ENCODE peak calls at places on chromosomes 2 and 18, in six cellular contexts. O is ascending aorta; P is SK-N-SH; B is GM23248; H is thyroid gland; Q is naive thymus-derived CD4-positive, alpha-beta T cell. A is an unnamed sample. For H3K36me3, the result is how much of the 10 kb centered on the place peaks cover.

GRCh38 chr2:222442665-222443064 is 18.3 kb downstream of the SGPP2 start:
- DNase-seq in O (no peak), H (no peak), Q (no peak), P (no peak), B (no peak), A (no peak)

GRCh38 chr2:226790006-226790405 is 9.6 kb downstream of the IRS1 start:
- DNase-seq in H (no peak), B (peak), Q (no peak), P (no peak), O (no peak), A (no peak)

GRCh38 chr2:109467701-109468100 is 146.1 kb downstream of the SEPTIN10 start:
- DNase-seq in B (no peak), P (peak), Q (no peak), O (no peak), H (no peak), A (no peak)

GRCh38 chr18:44852818-44853217 is 172.1 kb downstream of the SETBP1 start:
- DNase-seq in Q (no peak), H (peak), P (no peak), O (no peak), B (no peak), A (no peak)

GRCh38 chr18:28650860-28651259 is 473.9 kb upstream of the CDH2 start:
- DNase-seq in Q (no peak), B (no peak), H (no peak), P (no peak), O (no peak), A (no peak)

GRCh38 chr18:59783138-59783537 is 85.9 kb upstream of the CCBE1 start:
- DNase-seq in O (no peak), Q (no peak), P (peak), H (peak), B (peak), A (no peak)

GRCh38 chr2:173550143-173550542 is 195.5 kb downstream of the CDCA7 start:
- DNase-seq in Q (no peak), O (no peak), B (peak), P (no peak), H (no peak), A (peak)

GRCh38 chr2:190759749-190760213 is 110.9 kb downstream of the NAB1 start:
- DNase-seq in Q (no peak), H (no peak), P (no peak), O (no peak), B (peak), A (peak)

GRCh38 chr2:97658691-97659157 is 5.1 kb downstream of the ACTR1B start:
- DNase-seq in O (no peak), H (no peak), B (no peak), Q (no peak), P (no peak), A (no peak)

GRCh38 chr2:200781626-200782025 is 30.1 kb upstream of the BZW1 start:
- DNase-seq in P (no peak), H (no peak), B (no peak), Q (no peak), O (no peak), A (no peak)

GRCh38 chr2:175853110-175853509 is 149.0 kb downstream of the LNPK start:
- DNase-seq in O (no peak), H (no peak), Q (no peak), B (no peak), P (no peak), A (no peak)

GRCh38 chr18:76450912-76451421 is 44.1 kb downstream of the ZNF516 start:
- DNase-seq in H (peak), B (peak), P (peak), Q (no peak), O (peak), A (no peak)

GRCh38 chr2:204670124-204670523 is 124.8 kb downstream of the PARD3B start:
- DNase-seq in B (no peak), Q (no peak), P (no peak), O (no peak), H (no peak), A (no peak)

GRCh38 chr2:8684885-8685696 is 3.2 kb downstream of the ID2 start:
- DNase-seq in B (peak), P (no peak), O (peak), Q (peak), H (peak), A (no peak)

DNA sequence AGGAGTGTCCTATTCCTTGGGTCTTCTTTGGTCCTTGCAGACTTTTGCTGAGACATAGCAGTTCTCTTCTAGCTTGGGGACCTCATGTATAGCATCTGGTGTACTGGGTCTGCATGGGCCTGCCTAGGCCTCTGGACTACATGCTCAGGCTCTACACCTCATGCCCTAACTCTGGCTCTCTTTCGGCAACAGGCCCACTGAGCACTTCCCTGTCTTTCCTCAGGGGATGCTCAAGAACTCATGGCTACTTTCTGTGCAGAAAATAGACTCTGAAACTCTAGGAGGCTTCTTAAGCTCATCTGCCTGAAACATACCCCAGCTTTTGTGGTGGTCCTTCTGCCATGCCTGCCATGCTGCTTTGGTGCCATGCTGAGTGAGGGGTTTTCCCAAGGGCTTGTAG is 21.5 kb upstream of the CPS1 start:
- DNase-seq in P (no peak), H (no peak), Q (no peak), O (no peak), B (no peak), A (no peak)
- H3K4me3 ChIP-seq in P (no peak), H (no peak), Q (no peak), O (no peak), B (no peak), A (no peak)

GRCh38 chr2:206056286-206056685 is 29.7 kb downstream of the INO80D start:
- DNase-seq in P (no peak), H (no peak), Q (no peak), B (no peak), O (no peak), A (no peak)
- H3K36me3 ChIP-seq in P (under half), H (under half), Q (under half), B (under half), O (under half), A (under half)

DNA sequence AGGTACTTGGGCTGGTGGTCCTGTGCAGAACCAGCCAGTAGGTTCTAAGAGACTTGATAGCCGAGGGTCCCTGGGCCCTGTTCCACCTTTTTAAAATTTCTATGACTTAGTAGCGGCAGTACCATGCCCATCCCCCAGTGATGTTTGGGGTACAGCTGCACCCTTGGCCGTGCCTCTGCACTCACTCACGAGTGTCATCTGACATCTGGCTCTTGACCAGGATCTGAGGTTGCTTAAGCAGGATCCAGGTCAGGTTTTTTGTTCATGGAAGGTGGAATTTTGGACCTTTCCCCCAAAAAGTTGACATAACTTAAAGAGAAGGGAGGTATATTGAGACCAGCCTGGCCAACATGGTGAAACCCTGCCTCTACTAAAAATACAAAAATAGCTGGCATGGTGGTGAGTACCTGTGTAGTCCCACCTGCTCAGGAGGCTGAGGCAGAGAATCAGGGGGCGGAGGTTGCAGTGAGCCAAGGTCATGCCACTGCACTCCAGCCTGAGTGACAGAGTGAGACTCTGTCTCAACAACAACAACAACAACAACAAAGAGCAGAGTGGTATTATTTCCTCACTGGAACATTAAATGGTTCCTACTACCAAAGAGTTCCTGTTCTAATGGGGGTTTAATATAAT is 163.6 kb downstream of the NEDD4L start:
- DNase-seq in H (no peak), P (no peak), O (no peak), Q (no peak), B (no peak), A (no peak)
- H3K4me3 ChIP-seq in H (no peak), P (no peak), O (no peak), Q (no peak), B (no peak), A (no peak)

GRCh38 chr2:73257021-73257420 is 22.9 kb downstream of the CCT7 start:
- DNase-seq in Q (no peak), H (no peak), P (no peak), B (no peak), O (no peak), A (no peak)

GRCh38 chr2:73257425-73258125 is 23.5 kb downstream of the CCT7 start:
- DNase-seq in B (no peak), P (no peak), Q (peak), H (no peak), O (no peak), A (no peak)

GRCh38 chr2:73255907-73256617 is 22.0 kb downstream of the CCT7 start:
- DNase-seq in P (no peak), Q (no peak), B (no peak), O (no peak), H (no peak), A (no peak)

GRCh38 chr2:73255007-73255644 is 21.0 kb downstream of the CCT7 start:
- DNase-seq in P (no peak), Q (no peak), H (no peak), O (no peak), B (no peak), A (no peak)

GRCh38 chr2:73256618-73256922 is 22.5 kb downstream of the CCT7 start:
- DNase-seq in P (no peak), Q (no peak), H (no peak), O (no peak), B (no peak), A (no peak)
- H3K36me3 ChIP-seq in P (under half), Q (half or more), H (under half), O (under half), B (under half), A (under half)

A was measured in BJ.